ENCODE peak calls at places on chromosomes 12 and 14, in six cellular contexts. K is A549, G is IMR-90, B is K562, P is GM12878, Z is HepG2. Q is an unnamed sample.
A peak's percentile ranks its signal among the peaks of the same experiment; 100 is the strongest.

GRCh38 chr14:28101992-28102391 is 664.6 kb upstream of the FOXG1 start:
- DNase-seq in G (no peak), P (no peak), B (no peak), Z (no peak), K (no peak), Q (no peak)

GRCh38 chr14:91376547-91377477 is 40.8 kb downstream of the CCDC88C start:
- DNase-seq in B (no peak), K (no peak), Z (no peak), G (no peak), P (no peak), Q (no peak)

GRCh38 chr14:80264698-80265097 is 53.4 kb upstream of the DIO2 start:
- DNase-seq in Z (no peak), P (no peak), K (no peak), G (no peak), B (no peak), Q (no peak)

GRCh38 chr14:101726295-101726953 is 35.1 kb upstream of the PPP2R5C start:
- DNase-seq in P (no peak), Z (no peak), B (no peak), G (no peak), K (no peak), Q (no peak)

GRCh38 chr12:101616027-101616494 is 21.3 kb downstream of the MYBPC1 start:
- DNase-seq in B (no peak), P (no peak), Z (peak; percentile 86), G (no peak), K (no peak), Q (no peak)

GRCh38 chr12:105982022-105982421 is 156.7 kb downstream of the NUAK1 start:
- DNase-seq in P (no peak), Z (no peak), B (no peak), K (no peak), G (no peak), Q (no peak)

GRCh38 chr14:53538316-53538851 is 385.3 kb upstream of the DDHD1 start:
- DNase-seq in P (no peak), G (peak; percentile 60), K (no peak), B (no peak), Z (no peak), Q (no peak)

GRCh38 chr12:152440-152839 is 61.5 kb downstream of the SLC6A12 start:
- DNase-seq in G (peak; percentile 63), B (no peak), Z (no peak), P (no peak), K (no peak), Q (no peak)

GRCh38 chr12:94191023-94191422 is 42.6 kb downstream of the PLXNC1 start:
- DNase-seq in Z (no peak), P (no peak), G (no peak), K (no peak), B (no peak), Q (no peak)

GRCh38 chr12:1022032-1022970 is 31.3 kb downstream of the ERC1 start:
- DNase-seq in Z (no peak), K (no peak), B (no peak), P (no peak), G (no peak), Q (no peak)

GRCh38 chr12:115934046-115934445 is 343.4 kb downstream of the MED13L start:
- DNase-seq in Z (no peak), P (no peak), K (no peak), G (no peak), B (no peak), Q (no peak)

GRCh38 chr12:13038491-13039161 is 5.6 kb upstream of the FAM234B start:
- DNase-seq in K (no peak), Z (no peak), P (no peak), G (peak; percentile 86), B (no peak), Q (no peak)

GRCh38 chr14:59478540-59478939 is 5.7 kb downstream of the L3HYPDH start:
- DNase-seq in B (no peak), K (no peak), Z (no peak), P (no peak), G (no peak), Q (no peak)

GRCh38 chr12:93325855-93326254 is 51.9 kb upstream of the NUDT4 start:
- DNase-seq in G (peak; percentile 90), K (no peak), Z (no peak), P (no peak), B (no peak), Q (no peak)

GRCh38 chr14:72111921-72112320 is 179.7 kb downstream of the RGS6 start:
- DNase-seq in G (no peak), Z (no peak), B (no peak), K (no peak), P (no peak), Q (no peak)

GRCh38 chr12:51901121-51901812 is 6.0 kb upstream of the ACVRL1 start:
- DNase-seq in B (no peak), P (no peak), G (no peak), Z (no peak), K (no peak), Q (no peak)

GRCh38 chr14:91395998-91396660 is 21.5 kb downstream of the CCDC88C start:
- DNase-seq in Z (no peak), B (no peak), P (no peak), K (no peak), G (no peak), Q (no peak)

GRCh38 chr12:50647479-50647878 is 116.4 kb upstream of the ATF1 start:
- DNase-seq in B (no peak), Z (peak; percentile 15), K (no peak), P (no peak), G (peak; percentile 37), Q (no peak)

GRCh38 chr12:53200458-53201169 is 6.4 kb downstream of the ITGB7 start:
- DNase-seq in B (no peak), G (no peak), K (no peak), Z (no peak), P (peak; percentile 79), Q (no peak)

GRCh38 chr12:561908-562593 is 101.2 kb downstream of the NINJ2 start:
- DNase-seq in Z (no peak), K (no peak), B (peak; percentile 43), G (no peak), P (no peak), Q (no peak)

GRCh38 chr12:102726686-102727085 is 190.4 kb downstream of the PAH start:
- DNase-seq in K (no peak), G (no peak), P (no peak), B (no peak), Z (no peak), Q (no peak)

GRCh38 chr12:112759786-112760185 is 31.8 kb upstream of the RPH3A start:
- DNase-seq in B (no peak), Z (no peak), G (no peak), P (no peak), K (no peak), Q (no peak)

GRCh38 chr14:22829661-22830328 is at the start of gene MRPL52:
- DNase-seq in Z (peak; percentile 97), P (no peak), K (peak; percentile 88), B (peak; percentile 93), G (peak; percentile 87), Q (peak; percentile 89)

GRCh38 chr12:11877869-11878780 is 192.6 kb upstream of the BCL2L14 start:
- DNase-seq in B (no peak), P (no peak), K (peak; percentile 43), Z (no peak), G (peak; percentile 80), Q (no peak)

GRCh38 chr14:71933026-71933587 is 878 bp downstream of the RGS6 start:
- DNase-seq in B (no peak), G (no peak), K (no peak), Z (no peak), P (no peak), Q (peak; percentile 16)

GRCh38 chr14:100123618-100124017 is 35.8 kb downstream of the DEGS2 start:
- DNase-seq in Z (no peak), G (no peak), K (no peak), B (no peak), P (no peak), Q (no peak)

GRCh38 chr14:100120522-100121269 is 38.7 kb downstream of the DEGS2 start:
- DNase-seq in P (no peak), K (no peak), B (no peak), G (no peak), Z (no peak), Q (no peak)

GRCh38 chr14:100119251-100119650 is 40.2 kb downstream of the DEGS2 start:
- DNase-seq in G (no peak), B (no peak), P (no peak), K (no peak), Z (no peak), Q (no peak)

GRCh38 chr14:100122481-100123215 is 36.8 kb downstream of the DEGS2 start:
- DNase-seq in P (no peak), B (no peak), G (no peak), Z (no peak), K (no peak), Q (no peak)

DNA sequence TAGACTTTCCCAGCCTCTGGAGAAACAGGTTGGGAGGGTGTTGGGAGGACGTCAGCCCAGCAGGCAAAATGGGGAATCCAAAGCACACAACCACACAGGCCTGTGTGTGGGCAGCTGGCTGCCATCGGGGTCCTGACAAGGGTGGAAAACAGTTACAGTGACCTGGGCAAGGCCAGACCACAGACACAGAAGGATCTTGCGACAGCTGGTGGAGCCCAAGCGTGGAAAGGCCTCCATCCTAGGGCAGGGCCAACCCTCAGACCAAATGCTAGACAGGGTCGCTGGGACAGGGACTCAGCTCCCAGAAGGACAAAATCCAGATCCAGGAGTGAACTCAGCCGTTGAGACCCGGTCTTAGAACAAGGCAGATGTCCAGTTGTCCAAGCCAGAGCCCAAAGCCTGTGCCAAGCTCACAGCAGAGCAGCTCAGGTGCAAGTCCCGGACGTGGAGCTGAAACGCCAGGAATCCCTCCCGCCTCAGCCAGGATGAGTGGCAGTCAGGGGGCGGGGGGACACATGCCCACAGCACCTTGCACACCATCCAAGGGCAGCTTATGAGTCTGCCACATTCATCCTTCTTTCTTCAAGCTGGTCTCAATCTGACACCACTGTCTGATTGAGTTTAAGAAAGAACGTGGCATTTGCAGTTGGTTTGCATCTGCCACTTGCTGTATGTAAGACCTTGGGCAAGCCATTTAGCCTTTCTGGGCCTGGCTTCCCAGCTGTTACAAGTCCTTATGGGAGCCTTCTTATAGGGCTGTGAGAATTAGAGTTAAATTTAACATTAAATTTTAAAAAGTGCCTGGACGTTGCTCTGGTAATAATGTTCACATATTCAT is 37.6 kb downstream of the DEGS2 start:
- DNase-seq in P (no peak), K (no peak), G (no peak), B (no peak), Z (no peak), Q (no peak)
- TF ChIP-seq BHLHE40 in P (no peak), K (no peak), G (no peak), B (no peak), Z (no peak), Q (no peak)

GRCh38 chr12:124904306-124905098 is 9.9 kb downstream of the UBC start:
- DNase-seq in G (peak; percentile 94), P (no peak), Z (peak; percentile 72), B (peak; percentile 79), K (peak; percentile 89), Q (no peak)
- TF ChIP-seq BHLHE40 in G (peak; percentile 89), P (peak; percentile 79), Z (peak; percentile 48), B (peak; percentile 94), K (peak; percentile 6), Q (no peak)

DNA sequence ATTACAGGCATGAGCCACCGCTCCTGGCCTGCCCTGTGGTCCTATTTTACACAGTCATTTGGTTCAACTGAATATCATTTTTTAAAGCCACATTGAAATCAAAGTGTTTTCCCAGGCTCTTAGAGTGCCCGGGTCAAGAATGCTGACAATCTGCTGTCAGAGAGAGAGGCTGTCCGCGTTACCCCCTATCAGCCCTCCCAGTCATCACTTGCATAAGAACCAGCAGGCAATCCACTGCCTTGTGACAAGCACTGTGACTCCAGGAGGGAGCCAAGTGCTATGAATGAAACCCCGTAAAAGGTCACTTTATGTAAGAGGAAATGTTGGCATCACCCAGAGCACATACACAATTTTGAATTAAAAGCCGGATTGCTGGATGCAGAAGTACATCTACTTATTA is 13.5 kb downstream of the PHLDA1 start:
- DNase-seq in G (peak; percentile 61), Z (peak; percentile 61), K (no peak), P (no peak), B (no peak), Q (no peak)
- TF ChIP-seq BHLHE40 in G (no peak), Z (no peak), K (no peak), P (no peak), B (no peak), Q (no peak)

GRCh38 chr12:45615268-45615667 is 114.2 kb upstream of the ARID2 start:
- DNase-seq in G (peak; percentile 81), B (no peak), K (no peak), P (no peak), Z (no peak), Q (peak; percentile 32)
- TF ChIP-seq BHLHE40 in G (no peak), B (no peak), K (no peak), P (no peak), Z (no peak), Q (no peak)

Q was measured in HEK293T.